ENCODE peak calls at places on chromosomes 13 and 19, in six cellular contexts. W, I, B, Y, G and U are unnamed samples. For H3K36me3, the result is how much of the 10 kb centered on the place peaks cover.

GRCh38 chr19:41192574-41193419 is at the start of gene CYP2S1:
- DNase-seq in B (no peak), W (peak), I (peak), Y (no peak), G (no peak), U (no peak)

GRCh38 chr19:52778811-52779210 is 7.8 kb downstream of the ZNF600 start:
- DNase-seq in I (no peak), G (no peak), B (no peak), Y (no peak), W (no peak), U (no peak)

GRCh38 chr13:111202149-111202548 is 87.0 kb downstream of the ARHGEF7 start:
- DNase-seq in W (peak), B (peak), I (no peak), G (no peak), Y (no peak), U (no peak)

GRCh38 chr19:38862321-38863059 is 12.7 kb upstream of the HNRNPL start:
- DNase-seq in B (no peak), Y (peak), G (peak), W (no peak), I (peak), U (no peak)

GRCh38 chr19:46482645-46483044 is 11.3 kb upstream of the PNMA8A start:
- DNase-seq in W (no peak), B (no peak), G (no peak), I (no peak), Y (no peak), U (no peak)

GRCh38 chr19:860481-861098 is 1.1 kb downstream of the CFD start:
- DNase-seq in I (peak), B (peak), W (peak), G (no peak), Y (no peak), U (no peak)

GRCh38 chr13:112885782-112886268 is 83.2 kb upstream of the MCF2L start:
- DNase-seq in B (no peak), G (peak), Y (peak), W (peak), I (peak), U (peak)

GRCh38 chr19:45428385-45429231 is 4.9 kb upstream of the ERCC1 start:
- DNase-seq in I (peak), G (peak), W (peak), B (peak), Y (no peak), U (no peak)

GRCh38 chr19:42229855-42230331 is 9.8 kb downstream of the ZNF526 start:
- DNase-seq in B (no peak), I (no peak), W (no peak), G (no peak), Y (no peak), U (no peak)

GRCh38 chr13:30175166-30175565 is 132.2 kb downstream of the KATNAL1 start:
- DNase-seq in W (no peak), Y (no peak), G (no peak), B (no peak), I (no peak), U (no peak)

GRCh38 chr19:38093587-38093986 is 130.4 kb downstream of the DPF1 start:
- DNase-seq in Y (no peak), B (no peak), I (no peak), G (no peak), W (no peak), U (no peak)

GRCh38 chr13:45231722-45232121 is 30.9 kb upstream of the KCTD4 start:
- DNase-seq in I (no peak), G (no peak), B (no peak), W (no peak), Y (no peak), U (no peak)

GRCh38 chr19:27920774-27921173 is 1292.2 kb downstream of the UQCRFS1 start:
- DNase-seq in B (no peak), W (no peak), G (no peak), Y (no peak), I (no peak), U (no peak)

GRCh38 chr19:18417250-18418033 is 1.8 kb upstream of the SSBP4 start:
- DNase-seq in W (peak), B (no peak), G (peak), I (peak), Y (no peak), U (no peak)
- H3K4me3 ChIP-seq in W (peak), B (no peak), G (no peak), I (peak), Y (peak), U (peak)

GRCh38 chr19:2225415-2226050 is 10.6 kb downstream of the PLEKHJ1 start:
- DNase-seq in W (no peak), B (no peak), I (no peak), G (no peak), Y (no peak), U (no peak)
- TF ChIP-seq CTCF in W (no peak), B (no peak), I (no peak), G (no peak), Y (no peak), U (no peak)

GRCh38 chr19:4045597-4046361 is 20.9 kb downstream of the ZBTB7A start:
- DNase-seq in G (no peak), Y (no peak), I (no peak), W (no peak), B (no peak), U (no peak)
- H3K36me3 ChIP-seq in G (under half), Y (under half), I (under half), W (under half), B (half or more), U (under half)

GRCh38 chr13:51629711-51630575 is 45.7 kb downstream of the WDFY2 start:
- DNase-seq in Y (no peak), W (no peak), G (no peak), B (no peak), I (no peak), U (no peak)

GRCh38 chr13:51628059-51628852 is 44.0 kb downstream of the WDFY2 start:
- DNase-seq in Y (no peak), B (no peak), W (no peak), G (no peak), I (no peak), U (no peak)

GRCh38 chr13:51635137-51635878 is 51.0 kb downstream of the WDFY2 start:
- DNase-seq in Y (no peak), G (no peak), B (no peak), I (no peak), W (no peak), U (no peak)

GRCh38 chr13:51636349-51636890 is 52.2 kb downstream of the WDFY2 start:
- DNase-seq in B (no peak), W (no peak), G (no peak), Y (no peak), I (peak), U (no peak)

DNA sequence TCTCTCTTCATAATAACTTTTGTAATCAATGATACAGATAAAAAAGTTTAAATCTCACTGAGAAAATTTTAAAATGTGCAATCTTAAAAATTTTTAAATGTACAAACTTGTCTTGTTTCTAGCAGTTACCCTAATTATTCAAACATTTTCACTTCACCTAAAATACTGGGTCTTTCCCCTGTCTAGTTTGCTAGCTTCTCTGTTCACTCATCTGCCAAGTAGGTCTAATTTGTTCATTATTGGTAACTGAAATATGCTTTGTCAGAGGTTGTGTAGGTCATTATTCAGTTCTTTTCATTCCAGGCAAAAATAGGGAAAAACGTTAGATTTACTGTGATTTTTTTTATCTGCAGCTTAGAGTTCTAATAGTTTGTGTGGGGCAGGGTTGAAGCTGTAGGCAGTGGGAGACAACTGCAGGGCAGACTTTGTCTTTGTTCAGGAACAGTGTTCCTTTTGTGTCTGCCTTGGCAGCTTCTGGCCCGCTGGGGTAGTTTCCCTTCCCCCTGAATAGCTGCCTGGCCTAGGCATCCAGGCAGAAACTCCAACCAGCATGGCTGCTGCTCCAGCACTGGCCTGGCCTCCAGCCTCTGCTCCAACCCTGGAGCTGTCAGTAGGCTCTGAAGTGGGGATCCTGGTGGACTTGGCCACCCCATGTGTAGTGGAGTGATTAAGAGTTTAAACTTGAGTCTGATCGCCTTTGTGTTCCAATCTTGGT is 48.5 kb downstream of the WDFY2 start:
- DNase-seq in W (peak), B (no peak), Y (no peak), G (no peak), I (no peak), U (no peak)
- H3K4me3 ChIP-seq in W (peak), B (no peak), Y (no peak), G (no peak), I (no peak), U (no peak)

GRCh38 chr13:114149774-114150740 is 17.6 kb upstream of the RASA3 start:
- DNase-seq in B (no peak), G (no peak), Y (no peak), W (no peak), I (no peak), U (no peak)

GRCh38 chr13:114152831-114153371 is 20.5 kb upstream of the RASA3 start:
- DNase-seq in Y (peak), G (no peak), B (no peak), I (no peak), W (no peak), U (no peak)

GRCh38 chr13:114151031-114151430 is 18.6 kb upstream of the RASA3 start:
- DNase-seq in G (no peak), I (no peak), B (no peak), W (no peak), Y (no peak), U (no peak)

GRCh38 chr13:114152285-114152645 is 19.8 kb upstream of the RASA3 start:
- DNase-seq in I (no peak), Y (no peak), W (no peak), B (no peak), G (no peak), U (no peak)

DNA sequence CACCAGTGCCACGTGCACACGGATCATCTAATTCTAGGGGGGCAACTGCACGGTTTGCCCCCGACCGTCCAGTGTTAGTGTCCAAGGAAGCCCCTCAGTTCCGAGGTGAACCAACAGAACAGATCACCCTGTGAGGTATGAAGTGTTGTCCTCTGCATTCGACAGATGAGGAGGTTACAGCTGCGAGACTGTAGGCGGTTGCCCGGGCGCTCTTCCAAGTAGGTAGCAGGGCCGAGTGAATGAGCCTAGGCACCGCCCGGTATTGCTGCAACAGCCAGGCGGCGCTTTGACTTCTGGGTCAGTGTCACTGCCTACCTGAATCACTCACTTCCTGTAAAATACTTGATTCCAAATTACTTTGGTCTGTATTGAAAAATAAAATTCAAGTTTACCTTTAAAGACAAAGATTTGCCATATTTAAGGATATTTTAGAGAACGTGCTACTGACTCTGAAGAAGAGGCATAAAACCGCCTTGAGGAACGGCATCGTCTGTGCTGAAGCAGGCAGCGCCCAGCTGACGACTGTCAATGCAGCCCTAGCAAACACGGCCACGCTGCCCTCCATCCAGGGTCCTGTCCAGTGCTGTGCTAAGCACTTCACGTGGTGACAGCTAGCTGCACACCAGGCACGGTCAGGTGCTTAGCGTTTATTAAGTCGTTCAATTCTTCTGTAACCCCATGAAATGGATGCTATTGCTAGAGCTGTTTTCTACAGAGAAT is 19.3 kb upstream of the RASA3 start:
- DNase-seq in B (no peak), Y (no peak), I (peak), W (no peak), G (no peak), U (no peak)
- TF ChIP-seq CTCF in B (no peak), Y (no peak), I (no peak), W (no peak), G (no peak), U (no peak)

GRCh38 chr19:11505504-11506100 is at the start of gene ZNF653:
- DNase-seq in G (peak), B (peak), W (peak), Y (peak), I (peak), U (no peak)
- H3K36me3 ChIP-seq in G (under half), B (under half), W (under half), Y (under half), I (under half), U (under half)

DNA sequence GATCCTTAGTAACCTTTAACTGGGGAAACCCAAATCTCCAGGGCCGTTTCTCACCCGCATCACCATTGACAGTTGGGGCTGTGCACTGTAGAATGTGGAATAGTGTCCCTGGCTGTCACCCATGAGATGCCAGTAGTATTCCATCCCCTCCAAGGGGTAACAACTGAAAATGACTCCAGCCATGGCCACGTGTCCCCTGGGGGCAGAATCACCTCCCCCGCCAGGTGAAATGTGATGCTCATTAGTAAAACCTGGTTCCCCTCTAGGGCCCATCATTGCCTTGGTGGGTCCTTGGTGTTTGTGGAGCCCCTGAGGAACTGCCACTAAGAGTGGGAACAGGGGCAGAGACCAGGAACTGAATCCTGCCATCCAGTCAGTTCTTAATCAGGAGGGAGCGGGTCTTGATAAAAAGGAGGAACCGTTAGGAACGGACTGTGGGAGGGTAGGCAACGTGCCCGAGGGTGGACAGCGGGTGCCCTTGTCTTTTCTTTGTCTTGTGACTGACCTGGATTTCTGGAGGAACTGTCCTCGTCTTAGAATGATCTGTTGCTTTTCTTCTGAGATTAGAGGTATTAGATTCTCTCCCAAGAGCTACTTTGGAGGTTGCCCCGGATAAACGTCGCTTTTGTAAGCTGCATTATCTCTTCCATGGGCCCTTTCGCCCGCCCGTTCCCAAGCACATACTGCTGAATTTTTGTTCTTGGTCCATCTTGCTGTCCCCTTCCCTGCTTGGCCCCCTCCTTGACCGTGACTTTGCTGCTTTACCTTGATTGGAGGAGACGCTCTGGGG is 3.5 kb downstream of the MYO9B start:
- DNase-seq in I (no peak), G (peak), W (no peak), Y (no peak), B (no peak), U (no peak)
- H3K4me3 ChIP-seq in I (peak), G (peak), W (no peak), Y (peak), B (peak), U (peak)

DNA sequence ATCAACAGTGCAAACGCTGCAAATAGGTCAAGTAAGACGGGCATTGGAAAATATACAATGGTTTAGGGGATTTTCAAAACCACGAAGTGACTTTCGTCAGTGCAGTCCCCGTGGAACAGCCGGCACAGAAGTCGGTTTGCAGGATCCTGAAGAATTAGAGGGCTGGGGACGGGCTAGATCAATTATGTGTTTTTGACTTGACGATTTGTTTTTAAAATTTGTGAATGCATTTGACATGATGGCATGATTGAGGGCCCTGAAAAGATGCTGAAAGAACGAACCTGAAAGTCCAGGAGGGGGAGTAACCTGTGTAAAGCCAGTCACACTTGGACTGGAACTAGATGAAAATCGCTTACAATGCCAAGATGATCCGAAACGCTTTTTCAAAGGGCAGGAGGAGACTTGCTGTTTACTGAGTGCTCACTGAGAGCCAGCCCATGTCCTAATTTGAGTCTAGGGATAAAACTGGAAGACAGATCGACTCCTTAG is 8.9 kb upstream of the DGKH start:
- DNase-seq in G (peak), Y (no peak), B (peak), I (peak), W (no peak), U (no peak)
- TF ChIP-seq CTCF in G (no peak), Y (no peak), B (peak), I (no peak), W (no peak), U (no peak)

GRCh38 chr13:110047511-110047910 is 259.4 kb downstream of the COL4A1 start:
- DNase-seq in I (peak), G (peak), B (no peak), Y (no peak), W (no peak), U (peak)

GRCh38 chr13:110042253-110042652 is 255.9 kb upstream of the IRS2 start:
- DNase-seq in B (no peak), W (no peak), I (no peak), G (no peak), Y (peak), U (no peak)

GRCh38 chr13:110045919-110046318 is 259.5 kb upstream of the IRS2 start:
- DNase-seq in Y (no peak), I (no peak), G (no peak), B (no peak), W (no peak), U (no peak)

GRCh38 chr13:110044521-110045200 is 258.3 kb upstream of the IRS2 start:
- DNase-seq in B (no peak), G (no peak), Y (peak), W (peak), I (no peak), U (no peak)

DNA sequence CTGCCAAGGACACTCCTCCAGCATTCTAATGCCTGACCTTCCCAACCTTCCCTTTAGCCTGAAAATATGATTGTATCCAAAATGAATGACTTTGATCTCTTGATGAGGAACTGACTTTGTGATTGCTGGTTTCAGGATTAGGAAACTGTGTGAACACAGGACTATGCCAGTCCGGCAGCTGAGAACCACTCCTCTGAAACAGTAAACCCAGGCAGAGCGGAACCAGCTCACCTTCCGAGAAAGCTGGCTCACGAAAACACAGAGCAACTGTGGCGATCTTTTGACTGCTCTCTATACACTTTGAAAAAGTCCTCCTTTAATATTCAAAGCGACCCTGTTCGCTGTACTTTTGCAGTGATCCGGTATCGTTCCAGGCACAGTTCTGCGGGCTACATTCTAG is 258.8 kb upstream of the IRS2 start:
- DNase-seq in W (no peak), B (no peak), I (no peak), G (no peak), Y (no peak), U (no peak)
- H3K36me3 ChIP-seq in W (under half), B (under half), I (under half), G (under half), Y (under half), U (under half)